ENCODE peak calls at places on chromosomes 6 and 20, in six cellular contexts. E is stomach; W is iPS DF 6.9; C is HCT116; S is CD4-positive, alpha-beta memory T cell; T is transverse colon. J is an unnamed sample.

GRCh38 chr6:49668083-49668511 is 31.5 kb upstream of the RHAG start:
- DNase-seq in E (no peak), S (no peak), W (no peak), T (no peak), C (no peak), J (no peak)

GRCh38 chr6:27866370-27867050 is 45.7 kb downstream of the OR2B2 start:
- DNase-seq in W (no peak), S (peak), E (no peak), C (no peak), T (peak), J (no peak)

GRCh38 chr6:21731411-21732031 is 138.0 kb downstream of the SOX4 start:
- DNase-seq in S (no peak), W (no peak), E (no peak), T (no peak), C (no peak), J (no peak)

GRCh38 chr20:47727170-47727880 is 58.0 kb downstream of the SULF2 start:
- DNase-seq in E (peak), W (no peak), T (peak), C (no peak), S (peak), J (no peak)

GRCh38 chr6:39561536-39562266 is 163.5 kb downstream of the KIF6 start:
- DNase-seq in T (no peak), S (no peak), W (no peak), E (no peak), C (no peak), J (no peak)

GRCh38 chr6:26071135-26071534 is 16.1 kb upstream of the HFE start:
- DNase-seq in C (no peak), S (no peak), W (no peak), E (no peak), T (no peak), J (no peak)

GRCh38 chr6:312704-313485 is 20.6 kb downstream of the DUSP22 start:
- DNase-seq in E (no peak), C (no peak), T (no peak), S (no peak), W (no peak), J (no peak)

GRCh38 chr6:41705996-41706835 is 29.2 kb downstream of the TFEB start:
- DNase-seq in T (peak), S (peak), C (no peak), E (peak), W (peak), J (no peak)

GRCh38 chr20:35791823-35792222 is 20.0 kb downstream of the PHF20 start:
- DNase-seq in C (no peak), S (no peak), E (no peak), W (no peak), T (no peak), J (no peak)

GRCh38 chr6:72649032-72649984 is 27.4 kb downstream of the KCNQ5 start:
- DNase-seq in E (no peak), S (no peak), T (no peak), W (no peak), C (no peak), J (peak)
- H3K27ac ChIP-seq in E (no peak), S (no peak), T (no peak), W (no peak), C (no peak), J (peak)

DNA sequence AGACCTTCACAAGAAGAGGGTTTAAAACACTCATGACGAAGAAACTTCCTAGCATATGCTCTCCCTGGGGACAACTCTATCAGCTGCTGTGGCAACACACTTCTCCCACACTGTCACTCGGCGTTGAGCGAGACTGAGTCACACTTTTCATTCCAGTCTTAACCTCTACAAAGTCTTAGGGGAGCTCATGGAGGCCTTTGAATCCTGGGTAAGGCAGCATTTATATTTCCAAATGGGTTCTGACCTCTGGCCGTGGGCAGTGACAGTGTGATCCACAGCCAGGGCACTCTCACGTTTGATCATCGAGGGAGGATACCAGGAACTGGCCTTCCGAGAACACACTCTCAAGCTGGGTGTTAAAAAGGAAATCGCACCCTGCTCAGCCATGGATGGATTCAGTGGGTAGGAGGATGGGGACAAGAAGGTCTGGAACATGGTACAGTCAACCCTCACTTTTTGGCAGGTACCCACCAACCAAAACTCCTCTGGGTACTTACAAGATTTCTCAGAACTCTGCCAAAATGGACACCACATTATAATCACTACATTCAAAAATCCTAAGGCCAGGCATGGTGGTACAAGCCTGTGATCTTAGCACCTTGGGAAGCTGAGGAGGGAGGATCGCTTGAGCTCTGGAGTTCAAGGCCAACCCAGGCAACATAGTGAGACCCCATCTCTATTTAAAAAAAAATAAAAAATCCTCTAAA is 19.6 kb downstream of the RRBP1 start:
- DNase-seq in E (no peak), W (no peak), T (peak), S (no peak), C (no peak), J (no peak)
- H3K27ac ChIP-seq in E (peak), W (no peak), T (no peak), S (no peak), C (no peak), J (no peak)

GRCh38 chr20:64232794-64233193 is 22.8 kb upstream of the PCMTD2 start:
- DNase-seq in T (no peak), E (no peak), S (no peak), C (no peak), W (no peak), J (no peak)
- H3K27ac ChIP-seq in T (no peak), E (no peak), S (no peak), C (no peak), W (no peak), J (no peak)

GRCh38 chr20:14334306-14334930 is 3.0 kb downstream of the FLRT3 start:
- DNase-seq in W (peak), S (no peak), C (no peak), T (no peak), E (peak), J (no peak)
- H3K27ac ChIP-seq in W (no peak), S (no peak), C (no peak), T (no peak), E (peak), J (peak)

DNA sequence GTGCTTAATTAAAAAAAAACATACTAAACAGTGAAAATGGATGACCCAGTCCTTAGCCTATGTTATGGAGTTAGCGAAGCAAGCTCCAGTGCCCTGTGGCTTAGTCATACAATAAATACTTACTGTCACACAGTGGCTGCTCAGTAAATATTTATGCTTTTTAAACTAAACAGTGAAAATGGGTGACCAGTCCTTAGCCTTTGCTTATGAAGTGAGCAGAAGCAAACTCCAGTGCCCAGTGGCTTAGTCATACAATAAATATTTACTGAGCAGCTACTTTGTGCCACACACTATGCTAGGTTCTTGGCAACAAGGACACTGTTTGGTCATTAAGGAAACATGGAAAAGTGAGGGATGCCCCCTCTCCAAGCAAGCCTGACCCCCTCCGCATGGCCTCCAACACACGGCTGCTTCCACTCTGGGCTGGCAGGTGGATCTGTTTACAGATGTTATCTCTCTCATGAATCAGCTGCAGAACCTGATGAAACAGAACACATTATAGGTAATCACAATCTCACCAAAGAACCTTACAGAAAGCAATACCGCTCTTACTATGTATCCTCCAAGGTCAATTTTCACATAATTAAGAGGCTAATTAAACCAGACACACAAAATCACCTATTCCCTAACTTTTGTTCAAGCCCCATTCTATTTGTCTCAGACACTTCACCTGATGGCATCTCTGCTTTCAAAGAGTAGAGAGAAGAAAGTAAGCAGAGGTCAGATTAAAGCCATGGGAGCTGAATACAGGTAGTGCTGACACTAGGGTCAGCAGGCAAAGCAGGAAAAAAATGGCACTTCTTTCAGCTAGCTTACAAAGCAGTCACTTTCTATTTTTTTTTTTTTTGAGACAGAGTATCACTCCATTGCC is 27.3 kb downstream of the CDK5RAP1 start:
- DNase-seq in C (no peak), W (no peak), T (no peak), E (no peak), S (no peak), J (peak)
- H3K27ac ChIP-seq in C (no peak), W (no peak), T (no peak), E (peak), S (no peak), J (peak)

DNA sequence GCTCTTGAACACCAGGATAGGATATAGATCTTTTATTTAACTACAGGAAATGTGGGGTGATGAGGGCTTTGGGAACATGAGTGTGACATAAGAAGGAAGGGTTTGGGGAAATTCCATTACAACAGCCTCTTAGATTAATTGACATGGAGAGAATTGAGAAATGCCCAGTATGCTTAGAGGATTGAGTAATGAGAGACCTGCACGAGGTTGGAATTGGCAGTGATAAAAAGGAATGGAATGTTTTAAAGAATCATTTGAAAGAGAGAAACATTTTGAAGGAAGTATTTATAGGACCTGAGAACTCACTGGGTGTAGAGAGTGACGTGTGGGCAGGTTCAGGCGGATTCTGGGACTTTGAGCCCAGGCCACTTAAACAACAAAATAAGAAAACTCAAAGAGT is 227.0 kb downstream of the BMP2 start:
- DNase-seq in S (no peak), T (no peak), C (no peak), E (no peak), W (no peak), J (peak)
- H3K27ac ChIP-seq in S (no peak), T (no peak), C (no peak), E (no peak), W (no peak), J (peak)

GRCh38 chr6:108484016-108484415 is 76.7 kb upstream of the FOXO3 start:
- DNase-seq in S (no peak), T (no peak), C (no peak), W (no peak), E (no peak), J (no peak)

GRCh38 chr6:108492131-108492766 is 68.5 kb upstream of the FOXO3 start:
- DNase-seq in T (no peak), E (no peak), S (no peak), C (peak), W (no peak), J (no peak)

GRCh38 chr6:108494434-108494833 is 66.3 kb upstream of the FOXO3 start:
- DNase-seq in S (no peak), T (no peak), E (no peak), C (no peak), W (no peak), J (no peak)

DNA sequence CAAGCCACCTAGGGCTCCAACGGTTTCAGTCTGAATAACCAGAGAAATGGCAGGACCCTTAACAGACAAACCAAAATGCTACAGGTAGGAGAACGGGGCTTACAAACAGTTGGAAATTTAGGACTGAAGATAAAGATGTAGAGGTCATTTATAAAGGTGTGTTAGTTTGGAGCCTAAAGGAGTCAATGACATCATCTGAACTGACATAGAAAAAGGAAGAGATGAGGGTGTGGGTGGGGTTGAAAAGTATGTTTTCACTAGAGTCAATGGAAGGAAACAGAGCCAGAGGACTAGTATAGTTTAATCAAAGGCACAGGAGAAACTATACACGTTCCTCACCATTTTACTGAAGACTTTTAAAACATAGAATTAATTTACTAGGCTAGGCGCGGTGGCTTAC is 71.0 kb upstream of the FOXO3 start:
- DNase-seq in E (no peak), C (no peak), S (no peak), T (no peak), W (no peak), J (no peak)
- H3K27ac ChIP-seq in E (no peak), C (no peak), S (no peak), T (no peak), W (no peak), J (no peak)